ENCODE peak calls at places on chromosome 2, in eight cellular contexts. G, O, Y, D, V, E, R and U are unnamed samples.

GRCh38 chr2:221997683-221998082 is 301.1 kb downstream of the PAX3 start:
- DNase-seq in E (no peak), G (no peak), D (no peak), Y (no peak), V (no peak), O (no peak), R (no peak), U (no peak)

GRCh38 chr2:126802774-126803421 is 95.8 kb upstream of the TEX51 start:
- DNase-seq in G (no peak), E (no peak), O (no peak), V (no peak), R (no peak), Y (no peak), D (no peak), U (no peak)

GRCh38 chr2:20667531-20668401 is 822 bp downstream of the GDF7 start:
- DNase-seq in V (no peak), O (no peak), E (no peak), R (no peak), Y (no peak), D (no peak), G (no peak), U (no peak)

GRCh38 chr2:235669983-235670962 is 176.4 kb downstream of the AGAP1 start:
- DNase-seq in V (peak), O (peak), E (no peak), D (no peak), R (no peak), G (peak), Y (no peak), U (no peak)

GRCh38 chr2:175126661-175127060 is 41.3 kb downstream of the ATF2 start:
- DNase-seq in R (no peak), O (no peak), E (no peak), D (no peak), Y (no peak), G (no peak), V (no peak), U (no peak)

GRCh38 chr2:85806358-85807118 is 52.7 kb downstream of the ATOH8 start:
- DNase-seq in V (no peak), Y (no peak), R (no peak), D (no peak), G (no peak), O (no peak), E (no peak), U (no peak)

GRCh38 chr2:916935-917334 is 33.7 kb upstream of the SNTG2 start:
- DNase-seq in V (no peak), D (no peak), O (no peak), G (no peak), E (no peak), Y (no peak), R (no peak), U (no peak)

GRCh38 chr2:174344716-174345472 is 10.1 kb downstream of the SP9 start:
- DNase-seq in G (no peak), R (no peak), Y (no peak), V (no peak), D (peak), E (no peak), O (no peak), U (no peak)

GRCh38 chr2:66495788-66496640 is 61.1 kb downstream of the MEIS1 start:
- DNase-seq in Y (no peak), O (peak), V (no peak), E (peak), G (peak), R (no peak), D (no peak), U (peak)

GRCh38 chr2:189466656-189467055 is 25.4 kb downstream of the WDR75 start:
- DNase-seq in V (no peak), R (no peak), D (peak), E (peak), G (no peak), O (no peak), Y (peak), U (no peak)

GRCh38 chr2:101809656-101810055 is 112.1 kb downstream of the MAP4K4 start:
- DNase-seq in D (peak), G (no peak), R (no peak), E (no peak), Y (no peak), V (no peak), O (no peak), U (no peak)

GRCh38 chr2:128306931-128307460 is 11.7 kb downstream of the HS6ST1 start:
- DNase-seq in V (peak), E (no peak), G (no peak), D (no peak), O (peak), Y (no peak), R (no peak), U (peak)

GRCh38 chr2:39504790-39505335 is 67.8 kb upstream of the MAP4K3 start:
- DNase-seq in O (no peak), V (no peak), R (no peak), E (no peak), G (no peak), Y (no peak), D (no peak), U (no peak)

GRCh38 chr2:232139171-232139594 is 177.7 kb downstream of the DIS3L2 start:
- DNase-seq in O (no peak), Y (no peak), G (no peak), R (no peak), V (no peak), D (peak), E (no peak), U (no peak)

DNA sequence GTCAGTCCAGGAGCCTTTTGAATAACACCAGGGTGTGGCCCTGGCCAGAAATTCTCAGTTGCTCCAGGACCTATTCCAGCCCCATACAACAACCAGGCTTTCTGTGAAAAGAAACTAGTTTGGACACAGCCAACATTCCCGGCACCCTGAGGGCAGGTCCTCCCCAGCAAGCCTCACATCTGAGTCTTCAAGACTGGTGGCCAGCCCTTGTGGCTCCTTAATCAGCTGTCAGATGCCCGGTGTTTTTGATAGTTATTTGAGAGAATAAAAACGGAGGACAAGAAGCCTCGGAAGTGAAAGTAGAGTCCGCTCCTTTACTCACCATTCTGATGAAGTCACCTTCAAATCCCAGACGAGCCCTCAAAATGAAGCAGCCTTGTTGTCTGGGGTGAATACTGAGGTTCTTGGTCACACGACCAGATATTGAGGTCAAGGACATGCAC is 31.0 kb upstream of the GMCL1 start:
- DNase-seq in R (no peak), D (no peak), E (no peak), O (peak), Y (no peak), G (peak), V (no peak), U (no peak)
- H3K4me3 ChIP-seq in R (no peak), D (peak), E (peak), O (peak), Y (peak), G (peak), V (no peak), U (no peak)

GRCh38 chr2:218334531-218334930 is 22.1 kb upstream of the CATIP start:
- DNase-seq in O (no peak), R (no peak), E (no peak), V (no peak), Y (no peak), D (peak), G (no peak), U (no peak)
- H3K4me3 ChIP-seq in O (no peak), R (no peak), E (no peak), V (no peak), Y (no peak), D (peak), G (no peak), U (no peak)

GRCh38 chr2:43052944-43053306 is 173.5 kb downstream of the ZFP36L2 start:
- DNase-seq in O (no peak), E (no peak), R (no peak), D (no peak), G (no peak), Y (no peak), V (no peak), U (no peak)
- H3K4me3 ChIP-seq in O (no peak), E (no peak), R (no peak), D (no peak), G (no peak), Y (no peak), V (no peak), U (no peak)

DNA sequence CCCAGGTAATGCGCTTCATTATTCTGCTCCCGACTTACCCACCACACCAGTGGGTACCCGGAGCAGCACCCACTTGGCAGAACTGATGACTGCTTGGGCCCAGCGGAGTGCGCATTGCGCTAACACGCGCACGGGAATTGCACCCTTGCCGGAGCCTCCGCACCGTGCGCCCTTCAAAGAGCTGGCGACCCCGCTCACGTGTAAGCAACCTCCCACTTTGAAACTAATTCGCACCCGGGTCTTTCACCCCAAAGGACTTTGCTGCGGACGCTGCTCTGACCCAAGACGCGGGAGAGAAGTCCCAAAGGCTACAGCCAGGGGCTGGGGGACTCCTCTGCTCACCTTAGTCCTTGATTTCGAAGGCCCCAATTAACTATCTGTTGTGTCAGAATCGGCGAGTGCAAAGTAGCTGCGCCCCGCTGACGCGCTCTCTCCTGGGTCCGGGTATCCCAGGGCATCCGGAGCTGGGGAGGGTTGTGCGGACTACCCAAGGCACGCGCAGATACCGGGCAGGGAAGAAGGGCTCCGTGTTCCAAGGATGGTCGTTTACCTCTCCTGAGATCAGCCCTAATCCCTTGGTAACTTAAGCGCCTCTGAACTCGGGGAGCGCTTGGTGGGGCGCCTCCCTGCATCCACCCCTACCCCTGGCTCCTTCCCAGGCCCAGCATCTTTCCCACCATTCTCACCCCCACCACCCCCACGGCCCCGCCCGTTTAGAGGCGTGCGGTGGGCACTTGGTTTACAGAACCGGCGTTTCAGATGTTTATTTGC is 13.1 kb upstream of the SATB2 start:
- DNase-seq in D (no peak), G (no peak), O (no peak), R (no peak), E (no peak), V (peak), Y (no peak), U (no peak)
- H3K4me3 ChIP-seq in D (no peak), G (peak), O (no peak), R (peak), E (peak), V (peak), Y (no peak), U (no peak)

GRCh38 chr2:217790195-217790594 is 212.6 kb downstream of the TNS1 start:
- DNase-seq in O (no peak), E (no peak), G (no peak), Y (no peak), V (no peak), D (peak), R (no peak), U (no peak)
- H3K4me3 ChIP-seq in O (no peak), E (no peak), G (no peak), Y (no peak), V (no peak), D (no peak), R (no peak), U (no peak)

GRCh38 chr2:214320211-214320610 is 90.6 kb upstream of the VWC2L start:
- DNase-seq in G (no peak), Y (no peak), R (no peak), V (no peak), O (no peak), E (no peak), D (no peak), U (no peak)
- H3K4me3 ChIP-seq in G (no peak), Y (no peak), R (no peak), V (no peak), O (no peak), E (no peak), D (no peak), U (no peak)

GRCh38 chr2:43131051-43131889 is 95.1 kb downstream of the ZFP36L2 start:
- DNase-seq in Y (peak), V (peak), O (peak), G (peak), R (no peak), D (peak), E (peak), U (peak)
- H3K4me3 ChIP-seq in Y (no peak), V (no peak), O (no peak), G (no peak), R (no peak), D (peak), E (no peak), U (no peak)